ENCODE peak calls at places on chromosomes 3 and 15, in six cellular contexts. P is heart right ventricle; W is uterus; I is effector memory CD4-positive, alpha-beta T cell; N is AG04450; S is Peyer's patch. C is an unnamed sample. For H3K27me3, the result is how much of the 10 kb centered on the place peaks cover.

GRCh38 chr3:126394179-126394976 is at the start of gene CFAP100:
- DNase-seq in P (peak), W (no peak), I (no peak), N (no peak), S (no peak), C (no peak)

GRCh38 chr3:182389041-182389815 is 404.1 kb upstream of the ATP11B start:
- DNase-seq in P (no peak), W (no peak), I (no peak), N (no peak), S (no peak), C (peak)

GRCh38 chr3:59418836-59419235 is 369.0 kb upstream of the CFAP20DC start:
- DNase-seq in P (no peak), W (no peak), I (no peak), N (no peak), S (no peak), C (no peak)

GRCh38 chr15:41535529-41535928 is 8.5 kb downstream of the RPAP1 start:
- DNase-seq in P (no peak), W (no peak), I (no peak), N (no peak), S (no peak), C (no peak)

GRCh38 chr15:101361418-101361817 is 66.4 kb upstream of the SNRPA1 start:
- DNase-seq in P (no peak), W (no peak), I (no peak), N (no peak), S (no peak), C (no peak)

GRCh38 chr3:56839784-56840724 is 38.3 kb upstream of the ARHGEF3 start:
- DNase-seq in P (no peak), W (no peak), I (no peak), N (peak), S (no peak), C (peak)

GRCh38 chr15:29903785-29904464 is 81.7 kb upstream of the TJP1 start:
- DNase-seq in P (no peak), W (no peak), I (no peak), N (no peak), S (no peak), C (no peak)

GRCh38 chr3:184316792-184317191 is 2.4 kb downstream of the EIF4G1 start:
- DNase-seq in P (no peak), W (no peak), I (no peak), N (no peak), S (no peak), C (no peak)

GRCh38 chr15:48285329-48286214 is 45.7 kb upstream of the DUT start:
- DNase-seq in P (no peak), W (peak), I (no peak), N (peak), S (peak), C (peak)

GRCh38 chr3:13648060-13648743 is 99.3 kb downstream of the FBLN2 start:
- DNase-seq in P (peak), W (peak), I (peak), N (peak), S (peak), C (no peak)

GRCh38 chr15:88909956-88910831 is 3.0 kb downstream of the MFGE8 start:
- DNase-seq in P (peak), W (peak), I (no peak), N (no peak), S (no peak), C (no peak)

GRCh38 chr3:58989173-58989572 is 60.7 kb downstream of the CFAP20DC start:
- DNase-seq in P (no peak), W (no peak), I (no peak), N (peak), S (no peak), C (no peak)

GRCh38 chr3:155321418-155321817 is 27.9 kb upstream of the STRIT1 start:
- DNase-seq in P (no peak), W (no peak), I (no peak), N (no peak), S (no peak), C (no peak)

GRCh38 chr3:48548731-48549705 is 7.6 kb downstream of the PFKFB4 start:
- DNase-seq in P (peak), W (peak), I (peak), N (no peak), S (peak), C (no peak)

GRCh38 chr3:52446631-52447511 is 2.0 kb upstream of the SEMA3G start:
- DNase-seq in P (peak), W (peak), I (peak), N (no peak), S (peak), C (no peak)

GRCh38 chr3:170500995-170501394 is 82.3 kb downstream of the CLDN11 start:
- DNase-seq in P (no peak), W (no peak), I (no peak), N (no peak), S (no peak), C (no peak)

GRCh38 chr3:105868450-105868744 is 415 bp downstream of the CBLB start:
- DNase-seq in P (peak), W (peak), I (peak), N (no peak), S (peak), C (no peak)

GRCh38 chr3:81752604-81753003 is 8.8 kb downstream of the GBE1 start:
- DNase-seq in P (no peak), W (no peak), I (no peak), N (no peak), S (no peak), C (no peak)

GRCh38 chr3:104323226-104323625 is 1043.5 kb upstream of the ALCAM start:
- DNase-seq in P (no peak), W (no peak), I (no peak), N (no peak), S (no peak), C (no peak)

GRCh38 chr3:168952551-168952950 is 711.0 kb downstream of the MECOM start:
- DNase-seq in P (no peak), W (no peak), I (no peak), N (no peak), S (no peak), C (no peak)

GRCh38 chr3:168123211-168124173 is 27.8 kb upstream of the GOLIM4 start:
- DNase-seq in P (no peak), W (no peak), I (no peak), N (no peak), S (no peak), C (no peak)

GRCh38 chr3:5071061-5071460 is 51.0 kb upstream of the ARL8B start:
- DNase-seq in P (no peak), W (peak), I (no peak), N (no peak), S (no peak), C (no peak)

GRCh38 chr15:42102646-42103235 is 8.4 kb upstream of the PLA2G4D start:
- DNase-seq in P (no peak), W (no peak), I (no peak), N (peak), S (no peak), C (no peak)

GRCh38 chr15:36469567-36469966 is 109.9 kb upstream of the CDIN1 start:
- DNase-seq in P (no peak), W (no peak), I (no peak), N (peak), S (no peak), C (peak)

GRCh38 chr15:88907111-88907510 is 6.1 kb downstream of the MFGE8 start:
- DNase-seq in P (no peak), W (no peak), I (no peak), N (no peak), S (no peak), C (no peak)

GRCh38 chr15:100918034-100918689 is 995 bp upstream of the LRRK1 start:
- DNase-seq in P (peak), W (peak), I (peak), N (no peak), S (peak), C (no peak)

GRCh38 chr3:113035387-113035982 is 44.7 kb downstream of the GTPBP8 start:
- DNase-seq in P (no peak), W (no peak), I (peak), N (no peak), S (no peak), C (peak)

GRCh38 chr3:157333551-157333991 is 103.1 kb upstream of the PTX3 start:
- DNase-seq in P (no peak), W (no peak), I (no peak), N (peak), S (no peak), C (no peak)

GRCh38 chr3:194298331-194299227 is 52.5 kb downstream of the CPN2 start:
- DNase-seq in P (no peak), W (no peak), I (no peak), N (no peak), S (no peak), C (no peak)

GRCh38 chr3:173191611-173192010 is 50.6 kb upstream of the SPATA16 start:
- DNase-seq in P (no peak), W (no peak), I (no peak), N (no peak), S (no peak), C (peak)

GRCh38 chr15:29632671-29633406 is 189.4 kb downstream of the TJP1 start:
- DNase-seq in P (no peak), W (no peak), I (no peak), N (no peak), S (no peak), C (no peak)

GRCh38 chr3:141306922-141307321 is 61.4 kb upstream of the ZBTB38 start:
- DNase-seq in P (no peak), W (no peak), I (peak), N (no peak), S (no peak), C (no peak)

GRCh38 chr15:50944692-50945091 is 36.2 kb downstream of the AP4E1 start:
- DNase-seq in P (no peak), W (no peak), I (no peak), N (no peak), S (no peak), C (no peak)

GRCh38 chr15:48564690-48565089 is 80.8 kb downstream of the FBN1 start:
- DNase-seq in P (no peak), W (no peak), I (no peak), N (no peak), S (no peak), C (no peak)

GRCh38 chr3:134792700-134793099 is 2.4 kb upstream of the EPHB1 start:
- DNase-seq in P (no peak), W (no peak), I (no peak), N (no peak), S (no peak), C (no peak)

GRCh38 chr15:97978408-97979130 is 18.1 kb downstream of the ARRDC4 start:
- DNase-seq in P (no peak), W (no peak), I (no peak), N (no peak), S (no peak), C (no peak)

GRCh38 chr3:128226186-128226725 is 73.0 kb downstream of the EEFSEC start:
- DNase-seq in P (no peak), W (no peak), I (no peak), N (no peak), S (no peak), C (no peak)

GRCh38 chr3:134328147-134328591 is 46.1 kb downstream of the AMOTL2 start:
- DNase-seq in P (no peak), W (no peak), I (no peak), N (peak), S (no peak), C (peak)

GRCh38 chr3:70071138-70071537 is 71.6 kb downstream of the SAMMSON start:
- DNase-seq in P (no peak), W (no peak), I (no peak), N (no peak), S (no peak), C (no peak)

GRCh38 chr3:70072754-70073153 is 73.2 kb downstream of the SAMMSON start:
- DNase-seq in P (no peak), W (no peak), I (no peak), N (no peak), S (no peak), C (no peak)

GRCh38 chr3:70069557-70069956 is 70.0 kb downstream of the SAMMSON start:
- DNase-seq in P (no peak), W (no peak), I (no peak), N (no peak), S (no peak), C (no peak)

GRCh38 chr3:70067860-70068479 is 68.4 kb downstream of the SAMMSON start:
- DNase-seq in P (no peak), W (no peak), I (no peak), N (no peak), S (no peak), C (no peak)

DNA sequence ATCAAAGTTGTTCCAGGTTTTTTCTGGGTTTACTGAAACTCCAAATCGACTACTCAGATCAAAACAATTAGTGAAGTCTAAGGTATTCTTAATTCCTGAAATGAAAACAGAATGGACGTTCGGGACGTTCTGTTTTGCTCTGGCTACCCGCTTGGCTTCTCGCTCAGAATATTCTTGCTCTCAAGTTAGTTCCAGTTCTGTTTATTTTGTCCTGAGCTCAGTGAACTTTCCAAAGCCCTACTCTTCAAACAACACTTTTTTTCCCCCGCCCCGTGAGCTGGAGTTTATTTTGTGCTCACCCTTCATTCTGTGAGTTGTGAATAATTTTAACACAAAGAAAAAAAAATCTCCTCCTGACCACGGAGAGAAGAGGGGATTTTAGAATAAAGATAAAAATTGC is 72.6 kb downstream of the SAMMSON start:
- DNase-seq in P (no peak), W (no peak), I (no peak), N (no peak), S (no peak), C (no peak)
- H3K4me3 ChIP-seq in P (peak), W (no peak), I (no peak), N (no peak), S (no peak), C (peak)

GRCh38 chr3:26768068-26768651 is 145.6 kb downstream of the LRRC3B start:
- DNase-seq in P (no peak), W (no peak), I (no peak), N (no peak), S (no peak), C (no peak)

GRCh38 chr3:26757978-26758377 is 135.4 kb downstream of the LRRC3B start:
- DNase-seq in P (no peak), W (no peak), I (no peak), N (no peak), S (no peak), C (no peak)

DNA sequence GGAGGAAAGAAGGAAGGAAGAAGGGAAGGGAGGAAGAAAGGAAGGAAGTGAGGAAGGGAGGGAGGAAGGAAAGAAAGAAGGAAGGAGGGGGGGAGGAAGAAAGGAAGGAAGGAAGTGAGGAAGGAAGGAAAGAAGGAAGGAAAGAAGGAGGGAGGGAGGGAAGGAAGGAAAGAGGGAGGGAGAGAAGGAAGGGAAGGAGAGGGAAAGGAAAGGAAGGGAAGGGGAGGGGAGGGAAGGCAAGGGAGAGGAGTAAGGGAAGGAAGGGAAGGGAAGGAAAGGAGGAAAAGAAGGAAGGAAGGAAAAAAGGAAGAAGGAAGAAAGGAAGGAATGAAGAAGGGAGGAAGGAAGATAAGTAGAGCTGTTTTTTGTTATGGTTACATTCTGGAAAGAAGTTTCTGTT is 141.2 kb downstream of the LRRC3B start:
- DNase-seq in P (no peak), W (no peak), I (no peak), N (no peak), S (no peak), C (no peak)
- H3K27me3 ChIP-seq in P (under half), W (under half), I (under half), N (under half), S (under half), C (under half)

DNA sequence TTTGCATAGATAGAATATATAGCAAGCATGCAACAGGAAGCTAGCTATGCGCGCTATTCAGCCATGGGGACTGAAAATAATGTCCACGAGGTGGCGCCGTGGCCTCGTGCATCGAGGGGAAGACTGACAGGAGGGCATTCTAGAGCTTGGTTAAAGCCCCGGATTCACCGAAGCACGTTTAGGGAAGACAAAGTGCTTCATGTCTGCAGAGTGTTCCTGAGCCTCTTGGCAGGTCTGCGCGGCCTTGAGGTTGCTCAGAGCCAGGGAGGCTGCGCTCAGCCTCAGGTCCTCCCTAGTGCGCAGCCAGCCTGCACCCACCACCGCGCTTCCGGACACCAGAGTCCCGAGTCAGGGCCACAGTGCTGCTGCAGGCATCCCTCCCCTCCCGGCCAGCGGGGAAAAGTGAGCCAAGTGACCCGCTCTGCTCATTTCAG is 24.6 kb downstream of the GABRA5 start:
- DNase-seq in P (peak), W (no peak), I (no peak), N (no peak), S (no peak), C (peak)
- H3K4me3 ChIP-seq in P (peak), W (no peak), I (no peak), N (peak), S (no peak), C (peak)

GRCh38 chr15:40285151-40285898 is 2.5 kb upstream of the ANKRD63 start:
- DNase-seq in P (no peak), W (no peak), I (no peak), N (no peak), S (no peak), C (no peak)

GRCh38 chr15:40287968-40288367 is 5.1 kb upstream of the ANKRD63 start:
- DNase-seq in P (no peak), W (no peak), I (no peak), N (no peak), S (no peak), C (no peak)

GRCh38 chr15:40286794-40287193 is 3.9 kb upstream of the ANKRD63 start:
- DNase-seq in P (no peak), W (no peak), I (no peak), N (no peak), S (no peak), C (no peak)

GRCh38 chr15:40283615-40284306 is 897 bp upstream of the ANKRD63 start:
- DNase-seq in P (no peak), W (no peak), I (no peak), N (no peak), S (no peak), C (no peak)

GRCh38 chr15:40286061-40286532 is 3.2 kb upstream of the ANKRD63 start:
- DNase-seq in P (no peak), W (no peak), I (no peak), N (no peak), S (no peak), C (no peak)
- H3K27me3 ChIP-seq in P (under half), W (under half), I (under half), N (half or more), S (under half), C (under half)

DNA sequence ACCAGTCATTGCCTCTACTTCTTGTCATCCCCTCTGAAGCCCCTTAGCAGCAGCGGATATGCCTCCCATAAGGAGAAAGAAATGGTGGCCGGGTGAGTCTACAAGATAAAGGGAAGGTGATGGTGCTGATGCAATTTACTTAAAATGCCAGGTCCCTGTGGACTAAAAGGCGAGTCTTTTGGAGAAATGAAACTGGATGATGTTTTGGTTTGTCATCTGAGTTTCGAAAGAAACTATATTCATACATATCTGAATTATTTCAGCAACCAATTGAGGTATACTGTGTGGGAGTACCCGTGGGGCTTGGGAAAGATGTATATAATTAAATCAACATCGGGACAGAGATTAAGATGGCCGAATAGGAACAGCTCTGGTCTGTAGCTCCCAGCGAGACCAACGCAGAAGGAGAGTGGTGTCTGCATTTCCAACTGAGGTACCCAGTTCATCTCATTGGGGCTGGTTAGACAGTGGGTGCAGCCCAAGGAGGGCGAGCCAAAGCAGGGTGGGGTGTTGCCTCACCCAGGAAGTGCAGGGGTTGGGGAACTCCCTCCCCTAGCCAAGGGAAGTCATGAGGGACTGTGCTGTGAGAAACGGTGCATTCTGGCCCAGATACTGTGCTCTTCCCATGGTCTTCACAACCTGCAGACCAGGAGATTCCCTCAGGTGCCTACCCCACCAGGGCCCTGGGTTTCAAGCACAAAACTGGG is 210.6 kb upstream of the CHRM5 start:
- DNase-seq in P (no peak), W (no peak), I (no peak), N (no peak), S (no peak), C (no peak)
- H3K4me3 ChIP-seq in P (no peak), W (no peak), I (no peak), N (no peak), S (no peak), C (no peak)

GRCh38 chr3:72458365-72458764 is 389.9 kb downstream of the SHQ1 start:
- DNase-seq in P (no peak), W (no peak), I (no peak), N (no peak), S (no peak), C (no peak)
- H3K27me3 ChIP-seq in P (under half), W (under half), I (under half), N (under half), S (under half), C (under half)

DNA sequence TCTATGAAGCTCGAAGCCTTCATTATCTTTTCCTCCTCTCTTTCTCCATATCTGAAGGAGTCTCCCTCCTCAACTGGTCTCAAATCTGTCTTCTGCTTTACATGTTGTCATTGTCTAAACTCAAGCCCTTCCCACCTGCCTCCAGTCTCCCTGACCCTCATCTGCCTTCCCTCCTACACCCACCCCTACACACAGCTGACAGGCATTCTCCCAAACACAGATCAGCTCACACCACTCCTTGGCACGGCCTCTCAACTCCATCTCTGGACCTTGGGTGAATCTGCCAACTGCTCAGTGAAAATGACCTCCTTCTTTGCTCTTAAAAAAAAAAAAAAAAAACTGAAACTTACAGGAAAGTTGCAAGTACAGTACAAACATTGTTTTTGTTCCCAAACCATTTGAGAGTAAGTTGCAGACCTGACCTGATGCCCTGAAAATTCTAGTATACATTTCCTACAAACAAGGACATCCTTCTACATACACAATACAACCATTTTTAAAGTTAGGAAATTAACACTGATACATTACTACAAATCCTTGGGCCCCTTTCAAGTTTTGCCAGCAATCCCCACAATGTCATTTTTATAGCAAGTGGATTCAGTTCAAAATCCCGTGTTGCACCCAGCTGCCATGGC is 49.4 kb upstream of the UBE2E1 start:
- DNase-seq in P (no peak), W (peak), I (no peak), N (no peak), S (no peak), C (no peak)
- H3K4me3 ChIP-seq in P (no peak), W (no peak), I (no peak), N (no peak), S (no peak), C (no peak)